ENCODE peak calls at places on chromosomes 2 and 18, in seven cellular contexts. P is body of pancreas, Y is GM10248, E is lower lobe of right lung, J is upper lobe of right lung, D is suprapubic skin, U is hepatocyte. S is an unnamed sample.

GRCh38 chr18:62435435-62436031 is 87.3 kb upstream of the ZCCHC2 start:
- DNase-seq in P (no peak), Y (no peak), E (no peak), J (no peak), D (no peak), U (no peak), S (no peak)

GRCh38 chr18:23605941-23606340 is 19.6 kb upstream of the NPC1 start:
- DNase-seq in P (no peak), Y (no peak), E (no peak), J (no peak), D (no peak), U (no peak), S (no peak)

GRCh38 chr2:40584432-40584831 is 132.5 kb upstream of the SLC8A1 start:
- DNase-seq in P (no peak), Y (no peak), E (no peak), J (no peak), D (no peak), U (no peak), S (no peak)

GRCh38 chr2:125167820-125168219 is 1142.7 kb downstream of the CNTNAP5 start:
- DNase-seq in P (no peak), Y (no peak), E (no peak), J (no peak), D (no peak), U (no peak), S (no peak)

GRCh38 chr2:16251511-16252205 is 311.3 kb downstream of the MYCN start:
- DNase-seq in P (no peak), Y (no peak), E (no peak), J (no peak), D (no peak), U (no peak), S (no peak)

GRCh38 chr2:97011977-97012569 is 25.7 kb upstream of the FAM178B start:
- DNase-seq in P (no peak), Y (peak), E (no peak), J (no peak), D (no peak), U (peak), S (no peak)

GRCh38 chr2:205688417-205689200 is 6.3 kb downstream of the NRP2 start:
- DNase-seq in P (no peak), Y (no peak), E (no peak), J (no peak), D (no peak), U (no peak), S (no peak)

GRCh38 chr2:128158171-128158570 is 67.2 kb downstream of the UGGT1 start:
- DNase-seq in P (no peak), Y (no peak), E (peak), J (peak), D (no peak), U (no peak), S (no peak)

GRCh38 chr2:215884741-215885140 is 128.6 kb downstream of the MREG start:
- DNase-seq in P (no peak), Y (no peak), E (no peak), J (no peak), D (no peak), U (no peak), S (no peak)

GRCh38 chr2:217654173-217654572 is 348.6 kb downstream of the TNS1 start:
- DNase-seq in P (no peak), Y (no peak), E (no peak), J (no peak), D (no peak), U (no peak), S (no peak)

GRCh38 chr2:20524412-20525040 is 77.7 kb downstream of the RHOB start:
- DNase-seq in P (no peak), Y (peak), E (no peak), J (no peak), D (no peak), U (no peak), S (no peak)

GRCh38 chr2:84314901-84315330 is 144.2 kb downstream of the SUCLG1 start:
- DNase-seq in P (peak), Y (peak), E (peak), J (peak), D (peak), U (peak), S (peak)

GRCh38 chr2:28342081-28342967 is 50.3 kb upstream of the FOSL2 start:
- DNase-seq in P (peak), Y (no peak), E (peak), J (peak), D (no peak), U (peak), S (no peak)

GRCh38 chr2:159516241-159516758 is 100.0 kb downstream of the BAZ2B start:
- DNase-seq in P (no peak), Y (peak), E (no peak), J (no peak), D (no peak), U (peak), S (no peak)

GRCh38 chr2:169478745-169479256 is 493 bp upstream of the BBS5 start:
- DNase-seq in P (no peak), Y (no peak), E (no peak), J (no peak), D (no peak), U (no peak), S (no peak)

GRCh38 chr2:74544634-74545033 is 9.1 kb downstream of the LOXL3 start:
- DNase-seq in P (no peak), Y (no peak), E (no peak), J (peak), D (no peak), U (no peak), S (no peak)

GRCh38 chr2:197675246-197675645 is at the start of gene RFTN2:
- DNase-seq in P (no peak), Y (no peak), E (no peak), J (no peak), D (no peak), U (no peak), S (no peak)

GRCh38 chr18:10442551-10442971 is 11.9 kb upstream of the APCDD1 start:
- DNase-seq in P (no peak), Y (no peak), E (no peak), J (no peak), D (no peak), U (no peak), S (no peak)

GRCh38 chr18:77088977-77089795 is 43.4 kb downstream of the MBP start:
- DNase-seq in P (no peak), Y (no peak), E (peak), J (peak), D (no peak), U (peak), S (no peak)

GRCh38 chr2:82796132-82796531 is 1662.9 kb downstream of the SUCLG1 start:
- DNase-seq in P (no peak), Y (no peak), E (no peak), J (no peak), D (no peak), U (no peak), S (no peak)

GRCh38 chr2:27013738-27014137 is 19.0 kb upstream of the TMEM214 start:
- DNase-seq in P (no peak), Y (no peak), E (no peak), J (no peak), D (no peak), U (no peak), S (no peak)

GRCh38 chr18:45733535-45733934 is 9.6 kb downstream of the SLC14A1 start:
- DNase-seq in P (no peak), Y (no peak), E (no peak), J (no peak), D (no peak), U (no peak), S (no peak)
- TF ChIP-seq CTCF in P (no peak), Y (no peak), E (no peak), J (no peak), D (no peak), U (no peak), S (no peak)

GRCh38 chr2:195490304-195490703 is 166.7 kb upstream of the SLC39A10 start:
- DNase-seq in P (no peak), Y (no peak), E (no peak), J (no peak), D (no peak), U (no peak), S (no peak)

GRCh38 chr2:195486987-195487644 is 169.9 kb upstream of the SLC39A10 start:
- DNase-seq in P (no peak), Y (no peak), E (no peak), J (no peak), D (no peak), U (peak), S (no peak)

GRCh38 chr2:195486520-195486919 is 170.5 kb upstream of the SLC39A10 start:
- DNase-seq in P (no peak), Y (no peak), E (no peak), J (no peak), D (no peak), U (no peak), S (no peak)

GRCh38 chr2:195489101-195489500 is 167.9 kb upstream of the SLC39A10 start:
- DNase-seq in P (no peak), Y (no peak), E (no peak), J (no peak), D (no peak), U (no peak), S (no peak)

DNA sequence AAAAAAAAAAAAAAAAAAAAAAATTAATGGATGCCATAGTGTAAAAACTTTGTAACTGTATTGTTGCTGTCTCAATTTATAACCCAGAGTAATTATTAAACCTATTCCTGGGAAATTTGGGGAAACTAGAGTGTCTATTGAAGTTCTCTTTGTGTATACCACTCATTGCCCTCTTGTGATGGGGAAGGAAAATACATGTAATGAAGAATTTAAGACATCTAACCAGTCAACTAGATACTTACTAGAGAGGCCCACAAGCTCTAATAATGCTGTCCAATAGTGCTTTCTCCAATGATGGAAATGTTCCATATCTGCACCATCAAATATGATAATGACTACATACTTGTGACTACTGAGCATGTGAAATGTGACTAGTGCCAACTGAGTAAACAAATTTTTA is 168.5 kb upstream of the SLC39A10 start:
- DNase-seq in P (no peak), Y (no peak), E (no peak), J (no peak), D (no peak), U (no peak), S (no peak)
- TF ChIP-seq CTCF in P (no peak), Y (no peak), E (no peak), J (no peak), D (no peak), U (no peak), S (no peak)

GRCh38 chr2:137913169-137913568 is 51.1 kb upstream of the HNMT start:
- DNase-seq in P (no peak), Y (no peak), E (no peak), J (no peak), D (no peak), U (no peak), S (no peak)

GRCh38 chr2:137912358-137912757 is 51.9 kb upstream of the HNMT start:
- DNase-seq in P (no peak), Y (no peak), E (no peak), J (no peak), D (no peak), U (no peak), S (no peak)

DNA sequence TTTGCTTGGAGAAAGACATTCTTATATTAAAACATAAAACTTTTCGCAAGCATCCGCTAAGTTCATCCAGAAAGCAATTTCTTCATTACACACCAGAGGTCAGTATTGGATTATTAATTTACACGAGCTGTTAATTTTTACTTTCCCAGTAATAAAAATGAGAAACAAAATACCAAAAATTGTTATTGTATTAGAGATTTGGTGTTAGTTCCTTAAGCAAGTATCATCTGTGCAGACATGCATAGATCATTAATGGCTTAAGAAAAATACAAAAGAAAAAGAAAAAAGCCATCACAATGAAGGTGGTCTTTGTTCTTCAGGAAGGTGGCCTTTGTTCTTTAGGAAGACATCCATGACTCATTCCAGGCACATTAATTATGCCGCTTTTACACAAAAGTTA is 53.6 kb upstream of the HNMT start:
- DNase-seq in P (no peak), Y (no peak), E (no peak), J (no peak), D (no peak), U (peak), S (no peak)
- TF ChIP-seq CTCF in P (peak), Y (peak), E (peak), J (peak), D (peak), U (peak), S (peak)

GRCh38 chr2:54271843-54272600 is 16.0 kb upstream of the TSPYL6 start:
- DNase-seq in P (no peak), Y (peak), E (no peak), J (no peak), D (no peak), U (no peak), S (no peak)
- TF ChIP-seq CTCF in P (no peak), Y (no peak), E (no peak), J (no peak), D (no peak), U (no peak), S (no peak)

GRCh38 chr18:57970356-57971095 is 73.5 kb upstream of the NEDD4L start:
- DNase-seq in P (no peak), Y (no peak), E (no peak), J (no peak), D (no peak), U (no peak), S (peak)
- TF ChIP-seq CTCF in P (peak), Y (peak), E (peak), J (peak), D (no peak), U (peak), S (peak)

GRCh38 chr2:154455201-154455600 is 243.3 kb upstream of the KCNJ3 start:
- DNase-seq in P (no peak), Y (no peak), E (no peak), J (no peak), D (no peak), U (no peak), S (no peak)

GRCh38 chr2:154455871-154456270 is 242.6 kb upstream of the KCNJ3 start:
- DNase-seq in P (no peak), Y (no peak), E (no peak), J (no peak), D (no peak), U (no peak), S (no peak)

GRCh38 chr2:154452471-154452870 is 246.0 kb upstream of the KCNJ3 start:
- DNase-seq in P (no peak), Y (no peak), E (no peak), J (no peak), D (no peak), U (no peak), S (no peak)

GRCh38 chr2:154449951-154450658 is 248.4 kb upstream of the KCNJ3 start:
- DNase-seq in P (no peak), Y (no peak), E (no peak), J (no peak), D (no peak), U (peak), S (no peak)

DNA sequence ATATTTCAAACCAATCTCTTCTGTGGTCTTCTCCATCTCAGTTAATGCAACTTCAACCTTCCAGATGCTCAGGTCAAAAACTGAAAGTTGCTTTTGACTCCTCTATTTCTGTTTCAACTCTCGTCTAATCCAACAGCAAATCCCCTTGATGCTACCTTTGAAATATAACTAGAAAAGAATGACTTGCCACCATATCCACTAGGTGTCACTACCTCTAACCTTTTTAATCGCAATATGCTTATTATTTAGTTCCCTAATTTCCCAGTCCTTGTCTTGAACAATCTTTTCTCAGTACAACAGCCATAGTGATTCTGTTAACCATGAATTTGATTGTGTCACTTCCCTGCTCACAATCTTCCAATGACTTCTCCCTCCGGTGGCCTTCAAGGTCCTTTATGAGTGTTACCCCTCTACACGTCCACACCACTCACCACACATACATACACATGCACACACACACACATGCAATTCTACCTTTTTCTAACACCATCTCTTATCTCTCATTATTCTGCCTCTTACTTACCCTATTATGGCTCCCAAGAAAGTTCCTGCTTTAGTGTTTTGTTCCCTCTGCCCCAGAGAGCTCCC is 245.5 kb upstream of the KCNJ3 start:
- DNase-seq in P (no peak), Y (peak), E (no peak), J (no peak), D (no peak), U (peak), S (no peak)
- TF ChIP-seq CTCF in P (peak), Y (peak), E (peak), J (peak), D (no peak), U (peak), S (peak)